ENCODE peak calls at places on chromosomes 11 and 22, in five cellular contexts. I, X, Q, H and F are unnamed samples.
A peak's percentile ranks its signal among the peaks of the same experiment; 100 is the strongest.

GRCh38 chr22:20843501-20843900 is 15.1 kb downstream of the PI4KA start:
- DNase-seq in X (no peak), I (peak; percentile 54), H (no peak), Q (no peak), F (no peak)

GRCh38 chr11:12698049-12698448 is 23.8 kb downstream of the TEAD1 start:
- DNase-seq in X (no peak), I (no peak), H (no peak), Q (no peak), F (no peak)

GRCh38 chr11:6456361-6457073 is 15.7 kb upstream of the HPX start:
- DNase-seq in H (no peak), X (no peak), I (no peak), Q (no peak), F (no peak)

GRCh38 chr22:36243996-36244395 is 4.7 kb upstream of the APOL2 start:
- DNase-seq in I (no peak), H (no peak), X (no peak), Q (no peak), F (no peak)

GRCh38 chr11:11157201-11157600 is 195.8 kb downstream of the CSNK2A3 start:
- DNase-seq in H (no peak), X (no peak), I (peak; percentile 54), Q (peak; percentile 45), F (no peak)

GRCh38 chr11:65329503-65329902 is 4.1 kb upstream of the DPF2 start:
- DNase-seq in Q (no peak), X (no peak), I (no peak), H (no peak), F (no peak)

GRCh38 chr11:15745266-15745665 is 611.1 kb downstream of the SOX6 start:
- DNase-seq in Q (no peak), X (no peak), I (peak; percentile 8), H (no peak), F (no peak)

GRCh38 chr11:104582431-104582830 is 315.8 kb downstream of the CASP12 start:
- DNase-seq in Q (no peak), H (no peak), I (no peak), X (no peak), F (no peak)

GRCh38 chr11:70471254-70471653 is 72.9 kb downstream of the CTTN start:
- DNase-seq in Q (no peak), I (peak; percentile 66), H (no peak), X (no peak), F (no peak)

GRCh38 chr11:87215236-87215635 is 177.5 kb downstream of the TMEM135 start:
- DNase-seq in Q (no peak), X (no peak), H (no peak), I (peak; percentile 20), F (no peak)

GRCh38 chr11:76616676-76617552 is 53.6 kb downstream of the LRRC32 start:
- DNase-seq in Q (no peak), X (no peak), H (no peak), I (no peak), F (no peak)

GRCh38 chr11:37511425-37511933 is 913.4 kb upstream of the RAG2 start:
- DNase-seq in X (no peak), H (no peak), Q (no peak), I (peak; percentile 65), F (no peak)

GRCh38 chr11:24932110-24933000 is 435.5 kb downstream of the LUZP2 start:
- DNase-seq in X (no peak), H (no peak), I (no peak), Q (no peak), F (no peak)

GRCh38 chr11:117492578-117493251 is 165.1 kb downstream of the CEP164 start:
- DNase-seq in Q (no peak), I (no peak), X (no peak), H (no peak), F (no peak)

GRCh38 chr11:76910620-76911414 is 50.1 kb downstream of the ACER3 start:
- DNase-seq in H (peak; percentile 41), X (peak; percentile 10), Q (no peak), I (no peak), F (peak; percentile 38)

GRCh38 chr11:36062796-36063380 is 119.0 kb downstream of the LDLRAD3 start:
- DNase-seq in H (no peak), Q (no peak), I (no peak), X (no peak), F (no peak)

GRCh38 chr11:2097356-2097997 is 41.7 kb downstream of the IGF2 start:
- DNase-seq in X (peak; percentile 75), Q (no peak), H (peak; percentile 67), I (peak; percentile 22), F (peak; percentile 80)

GRCh38 chr11:130712480-130712879 is 203.8 kb downstream of the SNX19 start:
- DNase-seq in X (no peak), I (no peak), Q (no peak), H (no peak), F (no peak)

GRCh38 chr11:92473736-92474135 is 249.1 kb downstream of the FAT3 start:
- DNase-seq in H (no peak), X (no peak), Q (peak; percentile 21), I (peak; percentile 39), F (no peak)

GRCh38 chr11:9263840-9264380 is 1.2 kb downstream of the DENND5A start:
- DNase-seq in Q (no peak), H (no peak), X (no peak), I (no peak), F (no peak)

GRCh38 chr11:128911239-128911638 is 20.1 kb downstream of the KCNJ5 start:
- DNase-seq in H (no peak), Q (no peak), I (no peak), X (no peak), F (no peak)

GRCh38 chr11:96237759-96238158 is 105.2 kb downstream of the MAML2 start:
- DNase-seq in Q (no peak), H (no peak), I (no peak), X (no peak), F (no peak)

GRCh38 chr11:27656806-27657483 is 43.3 kb downstream of the BDNF start:
- DNase-seq in Q (no peak), X (no peak), H (no peak), I (no peak), F (no peak)

GRCh38 chr11:119694334-119694733 is 34.7 kb downstream of the NECTIN1 start:
- DNase-seq in Q (no peak), H (no peak), I (no peak), X (no peak), F (no peak)

GRCh38 chr11:73265278-73265810 is 6.8 kb upstream of the P2RY6 start:
- DNase-seq in X (no peak), H (no peak), Q (no peak), I (no peak), F (no peak)

GRCh38 chr22:22452211-22452610 is 56.3 kb downstream of the ZNF280B start:
- DNase-seq in Q (no peak), H (no peak), X (no peak), I (no peak), F (no peak)

GRCh38 chr11:33930317-33931021 is 38.6 kb upstream of the LMO2 start:
- DNase-seq in H (no peak), X (no peak), Q (no peak), I (no peak), F (no peak)
- H3K4me3 ChIP-seq in H (no peak overlapping the region), X (no peak overlapping the region), Q (no peak overlapping the region), I (no peak overlapping the region), F (no peak overlapping the region)

GRCh38 chr22:41844036-41844435 is 11.1 kb downstream of the SREBF2 start:
- DNase-seq in H (no peak), Q (no peak), X (no peak), I (no peak), F (no peak)

GRCh38 chr22:41838842-41839618 is 6.1 kb downstream of the SREBF2 start:
- DNase-seq in H (no peak), X (no peak), Q (no peak), I (no peak), F (no peak)

GRCh38 chr22:41840216-41840615 is 7.3 kb downstream of the SREBF2 start:
- DNase-seq in X (no peak), Q (no peak), I (no peak), H (no peak), F (no peak)

GRCh38 chr22:41842996-41843970 is 10.4 kb downstream of the SREBF2 start:
- DNase-seq in Q (no peak), I (peak; percentile 39), H (no peak), X (no peak), F (no peak)

GRCh38 chr22:41841085-41841712 is 8.3 kb downstream of the SREBF2 start:
- DNase-seq in X (no peak), H (no peak), Q (no peak), I (peak; percentile 60), F (no peak)
- H3K4me1 ChIP-seq in X (peaks cover 25% of the 10 kb centered on the region), H (peaks cover 70% of the 10 kb centered on the region), Q (peaks cover 54% of the 10 kb centered on the region), I (peaks cover 46% of the 10 kb centered on the region), F (peaks cover 84% of the 10 kb centered on the region)

DNA sequence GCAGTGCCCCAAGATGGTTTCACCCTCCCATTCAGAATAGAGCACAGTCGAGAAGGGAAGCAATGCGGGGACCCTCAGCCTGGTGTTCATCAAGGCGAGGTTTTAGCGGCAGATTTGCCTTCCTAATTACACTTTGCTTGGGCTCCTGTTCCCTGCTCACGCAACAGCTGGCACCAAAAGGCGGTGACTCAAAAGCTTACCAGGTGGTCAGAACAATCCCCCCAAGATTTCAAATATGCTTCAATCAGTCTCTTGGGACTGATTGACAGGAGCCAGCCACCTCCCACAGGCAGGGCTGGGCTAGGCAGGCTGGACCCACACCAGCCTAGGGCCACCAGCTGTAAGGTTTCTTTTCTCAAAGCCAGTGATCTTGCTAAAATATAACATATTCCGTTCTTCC is 14.2 kb downstream of the IGSF9B start:
- DNase-seq in I (no peak), X (no peak), H (no peak), Q (no peak), F (no peak)
- TF ChIP-seq CTCF in I (no peak), X (no peak), H (no peak), Q (no peak), F (no peak)

DNA sequence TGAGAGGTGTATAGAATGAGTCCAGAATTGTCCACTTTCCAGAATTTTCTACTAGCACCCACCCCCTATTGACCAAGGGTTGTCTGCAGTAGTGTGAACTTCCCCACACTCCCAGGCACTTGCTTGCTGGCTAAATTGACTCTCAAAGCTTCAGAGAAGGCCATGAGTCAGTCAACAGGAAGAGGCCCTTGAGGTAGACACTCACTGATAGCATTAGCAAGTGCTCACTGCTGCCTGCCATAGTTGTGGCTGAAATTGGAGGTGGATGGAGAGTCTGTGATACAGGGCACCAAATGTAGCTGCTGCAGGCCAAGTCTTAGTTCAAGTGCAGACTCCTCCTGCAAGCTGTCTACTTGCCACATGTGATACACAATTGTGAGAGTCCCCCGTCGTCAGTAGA is 156.8 kb downstream of the SPON1 start:
- DNase-seq in Q (peak; percentile 77), X (no peak), I (peak; percentile 17), H (no peak), F (peak; percentile 33)
- H3K4me3 ChIP-seq in Q (no peak overlapping the region), X (no peak overlapping the region), I (no peak overlapping the region), H (no peak overlapping the region), F (no peak overlapping the region)